ENCODE peak calls at places on chromosomes 6 and 20, in ten cellular contexts. V is GM19239; O is NCI-H187; R is CD14-positive monocyte; H is left cardiac atrium; X is pancreas; T is dorsolateral prefrontal cortex; M is psoas muscle; W is stimulated activated CD4-positive, alpha-beta T cell treated with anti-CD3 and anti-CD28 coated beads, Interleukin-1b, Interleukin-23, amount 100 ng/mL, for 24 hours; P is iris pigment epithelial cell. B is an unnamed sample.

GRCh38 chr6:40164345-40164755 is 230.1 kb upstream of the MOCS1 start:
- DNase-seq in V (no peak), O (no peak), R (no peak), H (no peak), X (no peak), T (peak; percentile 69), M (peak; percentile 53), W (no peak), P (no peak), B (no peak)

GRCh38 chr6:156980948-156981347 is 203.8 kb downstream of the ARID1B start:
- DNase-seq in V (no peak), O (no peak), R (no peak), H (no peak), X (no peak), T (no peak), M (no peak), W (no peak), P (no peak), B (no peak)

GRCh38 chr6:87146363-87146762 is 9.0 kb upstream of the ZNF292 start:
- DNase-seq in V (no peak), O (no peak), R (no peak), H (no peak), X (no peak), T (no peak), M (no peak), W (no peak), P (no peak), B (no peak)

GRCh38 chr6:159068904-159069578 is 24.2 kb upstream of the TAGAP start:
- DNase-seq in V (no peak), O (no peak), R (no peak), H (no peak), X (no peak), T (no peak), M (no peak), W (no peak), P (no peak), B (no peak)

GRCh38 chr6:33454009-33454946 is at the start of gene ZBTB9:
- DNase-seq in V (peak; percentile 99), O (peak; percentile 86), R (peak; percentile 97), H (peak; percentile 97), X (peak; percentile 95), T (peak; percentile 95), M (peak; percentile 98), W (peak; percentile 80), P (peak; percentile 96), B (peak; percentile 95)

GRCh38 chr6:127069659-127070279 is 48.7 kb upstream of the RSPO3 start:
- DNase-seq in V (no peak), O (no peak), R (no peak), H (no peak), X (no peak), T (no peak), M (no peak), W (no peak), P (peak; percentile 50), B (peak; percentile 14)

GRCh38 chr6:41451515-41452163 is 94.5 kb upstream of the FOXP4 start:
- DNase-seq in V (no peak), O (no peak), R (no peak), H (peak; percentile 33), X (no peak), T (peak; percentile 76), M (peak; percentile 74), W (no peak), P (peak; percentile 41), B (no peak)

GRCh38 chr20:16215056-16215455 is 358.2 kb downstream of the KIF16B start:
- DNase-seq in V (no peak), O (no peak), R (no peak), H (no peak), X (no peak), T (no peak), M (no peak), W (no peak), P (no peak), B (no peak)

GRCh38 chr20:19786311-19786710 is 28.3 kb downstream of the RIN2 start:
- DNase-seq in V (no peak), O (no peak), R (no peak), H (peak; percentile 67), X (no peak), T (no peak), M (no peak), W (no peak), P (peak; percentile 88), B (peak; percentile 83)

GRCh38 chr20:51022803-51023616 is at the start of gene KCNG1:
- DNase-seq in V (peak; percentile 53), O (no peak), R (no peak), H (peak; percentile 79), X (peak; percentile 70), T (peak; percentile 52), M (peak; percentile 67), W (no peak), P (peak; percentile 75), B (peak; percentile 63)

GRCh38 chr6:40882321-40882720 is 156.7 kb downstream of the UNC5CL start:
- DNase-seq in V (no peak), O (peak; percentile 49), R (no peak), H (no peak), X (peak; percentile 57), T (no peak), M (no peak), W (no peak), P (no peak), B (no peak)

GRCh38 chr6:119142637-119143036 is 64.2 kb upstream of the FAM184A start:
- DNase-seq in V (no peak), O (no peak), R (no peak), H (no peak), X (no peak), T (no peak), M (no peak), W (no peak), P (no peak), B (no peak)

GRCh38 chr6:139124887-139125672 is 9.8 kb upstream of the HECA start:
- DNase-seq in V (peak; percentile 48), O (no peak), R (peak; percentile 63), H (peak; percentile 67), X (peak; percentile 44), T (no peak), M (peak; percentile 56), W (peak; percentile 50), P (peak; percentile 89), B (peak; percentile 62)

B was measured in brain microvascular endothelial cell.